ENCODE peak calls at places on chromosomes 1 and 21, in four cellular contexts. U, P, R and L are unnamed samples. For H3K4me1, the result is how much of the 10 kb centered on the place peaks cover.

GRCh38 chr1:206770531-206771352 is at the start of gene IL19:
- DNase-seq in R (no peak), U (no peak), P (no peak), L (no peak)

GRCh38 chr1:226100436-226101347 is 38.2 kb downstream of the H3-3A start:
- DNase-seq in P (peak), U (peak), R (peak), L (no peak)

GRCh38 chr21:20999567-21000169 is 1.5 kb downstream of the NCAM2 start:
- DNase-seq in P (no peak), R (no peak), U (no peak), L (no peak)

GRCh38 chr1:23930861-23931471 is 17.8 kb upstream of the CNR2 start:
- DNase-seq in P (no peak), R (no peak), U (no peak), L (peak)

GRCh38 chr1:34683616-34684015 is 71.2 kb upstream of the GJB5 start:
- DNase-seq in P (no peak), R (no peak), U (no peak), L (no peak)

GRCh38 chr21:19198801-19199200 is 795.2 kb upstream of the TMPRSS15 start:
- DNase-seq in P (no peak), R (no peak), U (no peak), L (no peak)

GRCh38 chr1:38119000-38119399 is 72.4 kb upstream of the POU3F1 start:
- DNase-seq in U (no peak), R (no peak), P (no peak), L (no peak)

GRCh38 chr1:109803901-109804331 is 40.2 kb upstream of the EPS8L3 start:
- DNase-seq in U (no peak), P (no peak), R (no peak), L (no peak)

GRCh38 chr1:25555753-25556092 is 12.3 kb downstream of the LDLRAP1 start:
- DNase-seq in P (no peak), U (no peak), R (no peak), L (no peak)

GRCh38 chr1:25553749-25554425 is 10.5 kb downstream of the LDLRAP1 start:
- DNase-seq in U (no peak), P (no peak), R (no peak), L (no peak)

GRCh38 chr1:25554426-25554780 is 11.0 kb downstream of the LDLRAP1 start:
- DNase-seq in U (no peak), R (no peak), P (no peak), L (no peak)

GRCh38 chr1:25556132-25556670 is 12.8 kb downstream of the LDLRAP1 start:
- DNase-seq in P (no peak), U (no peak), R (no peak), L (no peak)

GRCh38 chr1:25554886-25555752 is 11.7 kb downstream of the LDLRAP1 start:
- DNase-seq in P (no peak), R (no peak), U (no peak), L (no peak)
- H3K4me1 ChIP-seq in P (under half), R (under half), U (under half), L (under half)

GRCh38 chr1:157173900-157174410 is 35.8 kb upstream of the ETV3 start:
- DNase-seq in R (no peak), P (no peak), U (no peak), L (no peak)

GRCh38 chr1:157167437-157167836 is 29.2 kb upstream of the ETV3 start:
- DNase-seq in U (no peak), R (no peak), P (no peak), L (no peak)

GRCh38 chr1:157166581-157166980 is 28.4 kb upstream of the ETV3 start:
- DNase-seq in P (no peak), R (no peak), U (no peak), L (no peak)

GRCh38 chr1:157168015-157168414 is 29.8 kb upstream of the ETV3 start:
- DNase-seq in R (no peak), U (no peak), P (no peak), L (no peak)

GRCh38 chr1:157170677-157171515 is 32.7 kb upstream of the ETV3 start:
- DNase-seq in P (peak), U (no peak), R (peak), L (peak)
- TF ChIP-seq CTCF in P (peak), U (peak), R (peak), L (peak)

DNA sequence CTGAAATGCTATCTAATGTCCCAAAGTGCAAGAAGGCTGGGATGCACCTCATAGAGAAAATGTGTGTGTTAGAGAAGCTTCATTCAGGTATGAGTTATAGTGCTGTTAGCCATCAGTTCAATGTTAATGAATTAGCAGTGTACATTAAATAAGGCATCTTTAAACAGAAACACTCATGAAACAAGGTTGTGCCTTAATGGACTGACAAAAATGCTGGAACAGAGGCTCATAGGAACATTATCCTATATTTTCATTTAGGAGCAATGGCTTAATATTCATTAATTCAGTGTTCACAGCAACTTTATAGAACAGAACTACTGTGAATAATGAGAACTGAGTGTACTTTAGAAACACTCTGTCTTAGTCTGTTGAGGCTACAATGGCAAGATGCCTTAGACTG is 15.2 kb upstream of the FAM89A start:
- DNase-seq in P (no peak), U (no peak), R (no peak), L (no peak)
- H3K4me3 ChIP-seq in P (no peak), U (no peak), R (no peak), L (no peak)

DNA sequence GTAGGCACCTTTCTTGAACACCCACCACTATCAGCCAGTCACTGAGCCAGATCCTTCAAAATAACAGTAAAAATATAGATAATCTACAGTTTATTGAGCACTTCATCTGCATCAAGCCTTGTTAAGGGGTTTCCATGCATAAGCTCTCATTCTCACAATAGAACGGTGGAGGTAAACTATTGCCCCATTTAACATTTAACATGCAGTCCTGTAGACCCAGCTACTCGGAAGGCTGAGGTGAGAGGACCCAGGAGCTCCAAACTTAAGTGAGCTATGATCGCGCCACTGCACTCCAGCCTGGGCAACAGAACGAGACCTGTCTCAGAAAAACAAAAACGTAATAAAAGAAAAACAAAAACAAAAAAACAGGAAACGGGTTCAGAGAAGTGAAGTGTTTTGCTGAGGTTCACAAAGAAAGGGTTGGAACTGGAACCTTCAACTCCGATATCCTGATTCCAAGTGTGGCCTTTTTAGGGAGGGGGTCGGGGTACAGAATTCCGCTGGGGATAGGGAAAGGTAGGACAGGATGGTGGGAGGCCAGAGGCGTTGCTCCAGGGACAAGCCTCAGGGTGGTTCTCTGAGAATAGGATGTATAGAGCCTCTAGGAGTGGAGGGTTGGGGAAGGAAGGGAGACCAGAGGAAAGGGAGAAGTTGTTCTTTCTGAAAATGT is 11.6 kb upstream of the SESN2 start:
- DNase-seq in R (no peak), P (no peak), U (no peak), L (no peak)
- H3K4me1 ChIP-seq in R (under half), P (half or more), U (under half), L (under half)

GRCh38 chr1:93629101-93630059 is 52.3 kb downstream of the BCAR3 start:
- DNase-seq in P (peak), R (peak), U (no peak), L (no peak)
- TF ChIP-seq CTCF in P (peak), R (peak), U (peak), L (peak)

GRCh38 chr1:53573522-53573921 is 114.3 kb downstream of the DMRTB1 start:
- DNase-seq in U (no peak), R (no peak), P (peak), L (no peak)

GRCh38 chr1:53575948-53576305 is 116.7 kb downstream of the DMRTB1 start:
- DNase-seq in R (no peak), U (no peak), P (peak), L (no peak)

GRCh38 chr1:53573931-53574330 is 114.7 kb downstream of the DMRTB1 start:
- DNase-seq in P (peak), U (no peak), R (no peak), L (no peak)

GRCh38 chr1:53575141-53575947 is 116.1 kb downstream of the DMRTB1 start:
- DNase-seq in U (no peak), R (no peak), P (peak), L (no peak)

DNA sequence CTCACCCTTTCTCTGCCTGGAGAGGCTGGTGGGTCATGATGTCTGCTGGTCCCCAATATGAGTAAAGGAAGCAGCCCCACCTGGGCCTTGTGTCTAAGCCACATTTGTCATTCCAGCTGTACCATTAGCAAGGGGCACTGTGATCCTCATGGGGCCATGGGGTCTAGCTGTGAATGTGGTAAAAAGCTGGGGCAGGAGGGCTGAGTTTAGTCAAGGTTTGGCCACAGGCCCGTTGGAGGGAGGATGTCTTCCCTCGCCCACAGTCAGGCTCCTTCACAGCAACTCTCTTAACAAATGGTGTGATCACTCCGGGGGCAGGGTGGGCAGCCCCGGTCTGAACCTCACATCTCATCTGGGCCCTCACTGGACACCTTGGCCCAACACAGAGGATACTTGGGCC is 115.4 kb downstream of the DMRTB1 start:
- DNase-seq in P (peak), U (no peak), R (no peak), L (no peak)
- H3K4me3 ChIP-seq in P (no peak), U (no peak), R (no peak), L (no peak)

DNA sequence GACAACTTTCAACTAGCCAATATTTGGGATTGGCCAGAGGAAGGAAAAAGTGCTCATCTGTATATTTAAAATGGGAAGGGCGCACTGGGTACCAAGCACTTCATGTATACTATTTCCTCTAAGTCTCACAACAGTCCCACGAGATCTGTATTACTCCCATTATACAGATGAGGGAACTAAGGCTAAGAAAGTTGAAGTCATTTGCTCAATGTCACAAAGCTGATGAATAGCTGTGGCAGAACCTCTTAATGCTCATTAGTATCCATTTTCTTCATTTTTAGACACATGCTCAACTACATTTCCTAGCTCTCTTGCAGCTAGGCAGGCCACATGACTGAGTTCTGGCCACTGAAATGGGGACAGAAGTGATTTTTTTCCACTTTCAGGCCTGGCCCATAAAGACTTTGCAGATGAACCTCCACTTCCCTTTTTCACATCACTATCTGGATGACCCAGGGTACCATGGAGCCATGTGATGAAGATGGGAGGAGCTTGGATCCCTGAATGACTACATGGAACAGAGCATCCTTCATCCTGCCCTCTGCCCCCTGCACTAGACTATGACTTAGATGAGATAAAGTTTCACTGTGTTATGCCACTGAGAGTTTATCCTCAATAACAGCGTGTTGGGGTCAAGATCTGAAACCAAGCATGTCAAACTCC is 31.8 kb downstream of the ATF3 start:
- DNase-seq in U (no peak), R (no peak), P (no peak), L (no peak)
- H3K4me1 ChIP-seq in U (under half), R (under half), P (under half), L (under half)

GRCh38 chr1:234607091-234608025 is 2.6 kb downstream of the IRF2BP2 start:
- DNase-seq in P (peak), U (peak), R (no peak), L (no peak)

GRCh38 chr1:234608720-234609527 is 1.1 kb downstream of the IRF2BP2 start:
- DNase-seq in U (peak), R (no peak), P (peak), L (no peak)

GRCh38 chr1:234609528-234610042 is 393 bp downstream of the IRF2BP2 start:
- DNase-seq in U (peak), R (no peak), P (no peak), L (no peak)

GRCh38 chr1:234606731-234607090 is 3.3 kb downstream of the IRF2BP2 start:
- DNase-seq in R (no peak), P (no peak), U (no peak), L (no peak)

GRCh38 chr1:234608026-234608719 is 1.8 kb downstream of the IRF2BP2 start:
- DNase-seq in P (peak), R (peak), U (peak), L (peak)
- TF ChIP-seq CTCF in P (no peak), R (no peak), U (no peak), L (no peak)

DNA sequence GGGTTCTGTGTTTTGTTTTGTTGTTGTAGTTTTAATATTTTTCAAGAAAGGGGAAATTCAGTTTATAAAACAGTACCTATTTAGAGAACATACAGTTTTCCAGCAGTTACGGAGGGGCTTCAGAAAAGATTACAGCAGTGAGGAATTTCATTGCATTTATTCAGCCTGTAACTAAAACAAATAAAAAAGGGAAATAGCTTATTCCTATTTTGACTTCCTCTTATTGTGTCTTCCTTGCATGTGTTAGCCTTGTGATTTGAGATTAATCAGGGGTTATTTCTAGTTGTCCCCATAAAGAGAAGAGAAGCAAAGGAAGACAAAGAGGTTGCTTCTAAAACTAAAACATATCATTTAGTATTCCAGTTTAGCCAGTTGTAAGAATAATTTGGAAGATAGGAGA is 35.0 kb downstream of the CTTNBP2NL start:
- DNase-seq in R (no peak), U (no peak), P (no peak), L (no peak)
- H3K4me3 ChIP-seq in R (no peak), U (no peak), P (no peak), L (no peak)